ENCODE peak calls at places on chromosome 16, in five cellular contexts. T is activated T-helper 17 cell treated with anti-CD3 and anti-CD28 coated beads, Interleukin-2, amount 50 U/mL, for 72 hours; E is activated T-cell treated with anti-CD3 and anti-CD28 coated beads, Interleukin-2, amount 50 U/mL, for 4 hours; X is stimulated activated naive CD8-positive, alpha-beta T cell treated with anti-CD3 and anti-CD28 coated beads, Interleukin-15, amount 100 ng/mL, for 72 hours; Q is body of pancreas. F is an unnamed sample.

GRCh38 chr16:84820305-84820684 is 510 bp downstream of the CRISPLD2 start:
- ATAC-seq in Q (no peak), E (no peak), T (no peak), X (no peak), F (no peak)

GRCh38 chr16:24755201-24755874 is 25.9 kb downstream of the TNRC6A start:
- ATAC-seq in X (no peak), T (no peak), E (no peak), Q (no peak), F (no peak)

GRCh38 chr16:31350275-31351005 is 4.5 kb upstream of the ITGAX start:
- ATAC-seq in X (peak), T (peak), E (peak), Q (no peak), F (peak)

GRCh38 chr16:89549007-89549700 is 11.3 kb upstream of the RPL13 start:
- ATAC-seq in E (peak), Q (no peak), T (peak), X (peak), F (no peak)

GRCh38 chr16:85520853-85521736 is 92.0 kb upstream of the GSE1 start:
- ATAC-seq in T (no peak), E (no peak), Q (peak), X (no peak), F (no peak)

GRCh38 chr16:4814542-4815173 is 12.2 kb upstream of the ROGDI start:
- ATAC-seq in E (no peak), T (no peak), Q (no peak), X (no peak), F (no peak)

GRCh38 chr16:75011634-75012307 is 12.9 kb downstream of the ZNRF1 start:
- ATAC-seq in T (peak), E (peak), Q (peak), X (peak), F (peak)

GRCh38 chr16:75029854-75030253 is 31.0 kb downstream of the ZNRF1 start:
- ATAC-seq in Q (no peak), E (no peak), T (peak), X (no peak), F (no peak)

GRCh38 chr16:28321700-28322411 is 29.5 kb downstream of the SBK1 start:
- ATAC-seq in T (peak), X (peak), E (no peak), Q (no peak), F (peak)

GRCh38 chr16:78100162-78100467 is 661 bp downstream of the WWOX start:
- ATAC-seq in E (no peak), Q (no peak), X (no peak), T (no peak), F (no peak)

GRCh38 chr16:88298166-88298881 is 84.4 kb upstream of the ZNF469 start:
- ATAC-seq in X (no peak), T (no peak), E (no peak), Q (no peak), F (no peak)

GRCh38 chr16:8721693-8722348 is 47.4 kb downstream of the ABAT start:
- ATAC-seq in X (no peak), Q (no peak), E (no peak), T (no peak), F (no peak)

GRCh38 chr16:59593256-59593655 is 859.1 kb upstream of the GOT2 start:
- ATAC-seq in T (no peak), Q (no peak), E (no peak), X (no peak), F (peak)

GRCh38 chr16:10729104-10729503 is 14.5 kb upstream of the NUBP1 start:
- ATAC-seq in Q (no peak), E (no peak), T (no peak), X (no peak), F (no peak)

GRCh38 chr16:71441348-71441781 is 489 bp downstream of the TLE7 start:
- ATAC-seq in Q (no peak), T (peak), X (peak), E (peak), F (no peak)

GRCh38 chr16:52677487-52677886 is 130.5 kb upstream of the TOX3 start:
- ATAC-seq in Q (no peak), E (no peak), T (no peak), X (no peak), F (no peak)

GRCh38 chr16:56558024-56558747 is 6.7 kb upstream of the MT4 start:
- ATAC-seq in E (no peak), Q (no peak), T (no peak), X (no peak), F (no peak)

GRCh38 chr16:52450906-52451305 is 96.0 kb downstream of the TOX3 start:
- ATAC-seq in X (no peak), T (no peak), E (no peak), Q (no peak), F (no peak)

GRCh38 chr16:4846503-4846900 is 586 bp downstream of the GLYR1 start:
- ATAC-seq in X (no peak), E (no peak), Q (peak), T (no peak), F (peak)

F was measured in stimulated activated memory B cell treated with anti-CD40 and anti-IgM and Interleukin-4, amounts not matched to agents 10 μg/mL and 1 μg/mL and 100 μg/mL, for 72 hours.